ENCODE peak calls at places on chromosomes 6 and 20, in ten cellular contexts. One of them, this sample, is unnamed.

GRCh38 chr20:51624157-51624731 is 81.7 kb upstream of the NFATC2 start:
- DNase-seq in AG10803: peak; percentile 52
- DNase-seq in right cardiac atrium: peak; percentile 83
- DNase-seq in stimulated activated CD8-positive, alpha-beta memory T cell treated with anti-CD3 and anti-CD28 coated beads, Interleukin-7, amount 100 ng/mL, for 1 hour: peak; percentile 12
- DNase-seq in transverse colon: peak; percentile 58
- DNase-seq in substantia nigra: peak; percentile 19
- DNase-seq in iris pigment epithelial cell: peak; percentile 62
- DNase-seq in H1: peak; percentile 94
- DNase-seq in CD8-positive, alpha-beta memory T cell: peak; percentile 30
- DNase-seq in colonic mucosa: peak; percentile 50
- DNase-seq in this sample: peak; percentile 38

GRCh38 chr20:50070361-50070760 is 42.6 kb downstream of the UBE2V1 start:
- DNase-seq in AG10803: no peak
- DNase-seq in right cardiac atrium: no peak
- DNase-seq in stimulated activated CD8-positive, alpha-beta memory T cell treated with anti-CD3 and anti-CD28 coated beads, Interleukin-7, amount 100 ng/mL, for 1 hour: no peak
- DNase-seq in transverse colon: no peak
- DNase-seq in substantia nigra: no peak
- DNase-seq in iris pigment epithelial cell: no peak
- DNase-seq in H1: no peak
- DNase-seq in CD8-positive, alpha-beta memory T cell: no peak
- DNase-seq in colonic mucosa: no peak
- DNase-seq in this sample: no peak

GRCh38 chr20:58722877-58723627 is 30.5 kb downstream of the NPEPL1 start:
- DNase-seq in AG10803: no peak
- DNase-seq in right cardiac atrium: no peak
- DNase-seq in stimulated activated CD8-positive, alpha-beta memory T cell treated with anti-CD3 and anti-CD28 coated beads, Interleukin-7, amount 100 ng/mL, for 1 hour: no peak
- DNase-seq in transverse colon: no peak
- DNase-seq in substantia nigra: no peak
- DNase-seq in iris pigment epithelial cell: no peak
- DNase-seq in H1: peak; percentile 28
- DNase-seq in CD8-positive, alpha-beta memory T cell: no peak
- DNase-seq in colonic mucosa: peak; percentile 9
- DNase-seq in this sample: no peak

GRCh38 chr6:144063744-144064401 is 31.5 kb downstream of the SF3B5 start:
- DNase-seq in AG10803: peak; percentile 4
- DNase-seq in right cardiac atrium: peak; percentile 95
- DNase-seq in stimulated activated CD8-positive, alpha-beta memory T cell treated with anti-CD3 and anti-CD28 coated beads, Interleukin-7, amount 100 ng/mL, for 1 hour: peak; percentile 79
- DNase-seq in transverse colon: peak; percentile 95
- DNase-seq in substantia nigra: peak; percentile 45
- DNase-seq in iris pigment epithelial cell: peak; percentile 12
- DNase-seq in H1: peak; percentile 79
- DNase-seq in CD8-positive, alpha-beta memory T cell: peak; percentile 90
- DNase-seq in colonic mucosa: peak; percentile 95
- DNase-seq in this sample: peak; percentile 95

GRCh38 chr20:40844285-40844684 is 155.2 kb upstream of the MAFB start:
- DNase-seq in AG10803: no peak
- DNase-seq in right cardiac atrium: no peak
- DNase-seq in stimulated activated CD8-positive, alpha-beta memory T cell treated with anti-CD3 and anti-CD28 coated beads, Interleukin-7, amount 100 ng/mL, for 1 hour: no peak
- DNase-seq in transverse colon: no peak
- DNase-seq in substantia nigra: no peak
- DNase-seq in iris pigment epithelial cell: no peak
- DNase-seq in H1: no peak
- DNase-seq in CD8-positive, alpha-beta memory T cell: no peak
- DNase-seq in colonic mucosa: no peak
- DNase-seq in this sample: no peak

GRCh38 chr6:169274761-169275160 is 21.1 kb upstream of the THBS2 start:
- DNase-seq in AG10803: peak; percentile 43
- DNase-seq in right cardiac atrium: no peak
- DNase-seq in stimulated activated CD8-positive, alpha-beta memory T cell treated with anti-CD3 and anti-CD28 coated beads, Interleukin-7, amount 100 ng/mL, for 1 hour: no peak
- DNase-seq in transverse colon: no peak
- DNase-seq in substantia nigra: no peak
- DNase-seq in iris pigment epithelial cell: peak; percentile 56
- DNase-seq in H1: no peak
- DNase-seq in CD8-positive, alpha-beta memory T cell: no peak
- DNase-seq in colonic mucosa: no peak
- DNase-seq in this sample: no peak

GRCh38 chr6:170273681-170274080 is 17.2 kb downstream of the DLL1 start:
- DNase-seq in AG10803: no peak
- DNase-seq in right cardiac atrium: no peak
- DNase-seq in stimulated activated CD8-positive, alpha-beta memory T cell treated with anti-CD3 and anti-CD28 coated beads, Interleukin-7, amount 100 ng/mL, for 1 hour: no peak
- DNase-seq in transverse colon: no peak
- DNase-seq in substantia nigra: no peak
- DNase-seq in iris pigment epithelial cell: no peak
- DNase-seq in H1: no peak
- DNase-seq in CD8-positive, alpha-beta memory T cell: no peak
- DNase-seq in colonic mucosa: no peak
- DNase-seq in this sample: no peak

GRCh38 chr20:22810626-22811559 is 224.2 kb upstream of the SSTR4 start:
- DNase-seq in AG10803: no peak
- DNase-seq in right cardiac atrium: no peak
- DNase-seq in stimulated activated CD8-positive, alpha-beta memory T cell treated with anti-CD3 and anti-CD28 coated beads, Interleukin-7, amount 100 ng/mL, for 1 hour: no peak
- DNase-seq in transverse colon: no peak
- DNase-seq in substantia nigra: no peak
- DNase-seq in iris pigment epithelial cell: no peak
- DNase-seq in H1: peak; percentile 14
- DNase-seq in CD8-positive, alpha-beta memory T cell: no peak
- DNase-seq in colonic mucosa: no peak
- DNase-seq in this sample: no peak

GRCh38 chr6:31493875-31494694 is 3.9 kb upstream of the MICB start:
- DNase-seq in AG10803: peak; percentile 67
- DNase-seq in right cardiac atrium: peak; percentile 94
- DNase-seq in stimulated activated CD8-positive, alpha-beta memory T cell treated with anti-CD3 and anti-CD28 coated beads, Interleukin-7, amount 100 ng/mL, for 1 hour: peak; percentile 59
- DNase-seq in transverse colon: peak; percentile 89
- DNase-seq in substantia nigra: peak; percentile 25
- DNase-seq in iris pigment epithelial cell: peak; percentile 81
- DNase-seq in H1: peak; percentile 92
- DNase-seq in CD8-positive, alpha-beta memory T cell: peak; percentile 62
- DNase-seq in colonic mucosa: peak; percentile 92
- DNase-seq in this sample: peak; percentile 58

GRCh38 chr6:16496210-16496609 is 257.8 kb downstream of the GMPR start:
- DNase-seq in AG10803: no peak
- DNase-seq in right cardiac atrium: no peak
- DNase-seq in stimulated activated CD8-positive, alpha-beta memory T cell treated with anti-CD3 and anti-CD28 coated beads, Interleukin-7, amount 100 ng/mL, for 1 hour: no peak
- DNase-seq in transverse colon: no peak
- DNase-seq in substantia nigra: no peak
- DNase-seq in iris pigment epithelial cell: no peak
- DNase-seq in H1: no peak
- DNase-seq in CD8-positive, alpha-beta memory T cell: no peak
- DNase-seq in colonic mucosa: no peak
- DNase-seq in this sample: no peak

GRCh38 chr6:89411269-89412070 is 603 bp downstream of the RRAGD start:
- DNase-seq in AG10803: no peak
- DNase-seq in right cardiac atrium: peak; percentile 72
- DNase-seq in stimulated activated CD8-positive, alpha-beta memory T cell treated with anti-CD3 and anti-CD28 coated beads, Interleukin-7, amount 100 ng/mL, for 1 hour: no peak
- DNase-seq in transverse colon: peak; percentile 33
- DNase-seq in substantia nigra: no peak
- DNase-seq in iris pigment epithelial cell: no peak
- DNase-seq in H1: peak; percentile 78
- DNase-seq in CD8-positive, alpha-beta memory T cell: peak; percentile 23
- DNase-seq in colonic mucosa: peak; percentile 25
- DNase-seq in this sample: peak; percentile 33